ENCODE peak calls at places on chromosomes 11 and 22, in five cellular contexts. L is H7, J is amniotic stem cell, B is transverse colon, A is GM20000. P is an unnamed sample.

GRCh38 chr11:93196816-93197382 is 892 bp downstream of the SLC36A4 start:
- DNase-seq in L (no peak), B (no peak), J (no peak), A (no peak), P (peak; percentile 52)

GRCh38 chr11:12690663-12691062 is 16.4 kb downstream of the TEAD1 start:
- DNase-seq in J (no peak), L (no peak), B (no peak), A (no peak), P (no peak)

GRCh38 chr22:16960884-16961249 is 47.2 kb downstream of the GAB4 start:
- DNase-seq in A (peak; percentile 7), L (no peak), J (no peak), B (no peak), P (no peak)

GRCh38 chr11:71940561-71941219 is 11.8 kb downstream of the RNF121 start:
- DNase-seq in L (no peak), J (no peak), B (no peak), A (no peak), P (no peak)

GRCh38 chr22:38238519-38239051 is 34.2 kb downstream of the TMEM184B start:
- DNase-seq in A (no peak), L (no peak), J (no peak), B (no peak), P (peak; percentile 72)

GRCh38 chr11:126766425-126766824 is 234.1 kb downstream of the KIRREL3 start:
- DNase-seq in L (peak; percentile 24), A (no peak), J (no peak), B (peak; percentile 19), P (no peak)

GRCh38 chr11:1391165-1392010 is 1.7 kb downstream of the BRSK2 start:
- DNase-seq in A (no peak), J (no peak), L (peak; percentile 88), B (no peak), P (peak; percentile 6)

GRCh38 chr22:48858856-48859255 is 968.8 kb downstream of the BRD1 start:
- DNase-seq in J (no peak), A (no peak), L (no peak), B (no peak), P (no peak)

GRCh38 chr22:45424241-45424731 is 10.8 kb downstream of the RIBC2 start:
- DNase-seq in A (no peak), J (no peak), B (no peak), L (peak; percentile 56), P (no peak)

GRCh38 chr11:109849946-109850345 is 243.2 kb upstream of the ZC3H12C start:
- DNase-seq in B (no peak), A (no peak), J (no peak), L (no peak), P (no peak)

GRCh38 chr22:38257170-38257569 is 15.6 kb downstream of the TMEM184B start:
- DNase-seq in B (no peak), A (no peak), J (peak; percentile 57), L (no peak), P (peak; percentile 83)

GRCh38 chr22:28773461-28773867 is 969 bp downstream of the CCDC117 start:
- DNase-seq in L (no peak), A (peak; percentile 75), B (no peak), J (peak; percentile 22), P (no peak)

GRCh38 chr11:76824980-76825725 is 35.6 kb upstream of the ACER3 start:
- DNase-seq in J (no peak), A (no peak), L (no peak), B (no peak), P (no peak)

GRCh38 chr22:19912236-19912999 is 29.2 kb upstream of the COMT start:
- DNase-seq in A (no peak), B (no peak), L (peak; percentile 87), J (no peak), P (no peak)

GRCh38 chr11:44708523-44709280 is 18.1 kb upstream of the TSPAN18 start:
- DNase-seq in B (no peak), A (no peak), L (no peak), J (no peak), P (no peak)

GRCh38 chr22:48507595-48508350 is 1319.9 kb downstream of the BRD1 start:
- DNase-seq in A (no peak), J (no peak), B (no peak), L (peak; percentile 82), P (no peak)